ENCODE peak calls at places on chromosomes 2 and 18, in four cellular contexts. W is ovary, U is stomach, S is HepG2. D is an unnamed sample.

GRCh38 chr2:212672186-212672585 is 133.6 kb upstream of the ERBB4 start:
- DNase-seq in U (no peak), W (no peak), S (no peak), D (no peak)

GRCh38 chr2:70684846-70685622 is 83.0 kb downstream of the ADD2 start:
- DNase-seq in S (no peak), U (peak), W (no peak), D (no peak)

GRCh38 chr2:4628931-4629565 is 925.7 kb downstream of the DCDC2C start:
- DNase-seq in S (no peak), W (no peak), U (no peak), D (no peak)

GRCh38 chr2:138948070-138948539 is 167.9 kb upstream of the NXPH2 start:
- DNase-seq in W (no peak), S (no peak), U (no peak), D (no peak)

GRCh38 chr2:55051026-55051866 is 995 bp upstream of the RTN4 start:
- DNase-seq in U (peak), W (peak), S (peak), D (peak)

GRCh38 chr2:232456296-232457120 is 555 bp downstream of the ALPI start:
- DNase-seq in S (no peak), W (peak), U (no peak), D (no peak)

GRCh38 chr2:178193823-178194599 is at the start of gene OSBPL6:
- DNase-seq in U (peak), W (peak), S (peak), D (peak)

GRCh38 chr18:52152036-52152435 is 188.0 kb upstream of the DCC start:
- DNase-seq in U (no peak), W (no peak), S (no peak), D (no peak)

GRCh38 chr2:56801770-56802169 is 618.0 kb downstream of the CCDC85A start:
- DNase-seq in S (no peak), W (no peak), U (no peak), D (no peak)

GRCh38 chr2:8710951-8711350 is 29.1 kb downstream of the ID2 start:
- DNase-seq in W (no peak), U (no peak), S (no peak), D (no peak)

GRCh38 chr18:24910217-24910616 is 441.7 kb downstream of the ZNF521 start:
- DNase-seq in W (no peak), S (no peak), U (no peak), D (no peak)

GRCh38 chr2:222296311-222296736 is 2.5 kb downstream of the PAX3 start:
- DNase-seq in S (no peak), W (no peak), U (no peak), D (no peak)

GRCh38 chr2:218970916-218971315 is 11.4 kb downstream of the CDK5R2 start:
- DNase-seq in W (no peak), U (no peak), S (no peak), D (no peak)

GRCh38 chr18:59691046-59691395 is 6.2 kb downstream of the CCBE1 start:
- DNase-seq in S (no peak), W (no peak), U (no peak), D (no peak)

GRCh38 chr2:239339726-239340654 is 60.8 kb downstream of the HDAC4 start:
- DNase-seq in S (no peak), U (no peak), W (no peak), D (no peak)

GRCh38 chr18:34723143-34723542 is 13.0 kb downstream of the DTNA start:
- DNase-seq in U (no peak), W (no peak), S (peak), D (no peak)

GRCh38 chr2:26535663-26536275 is 57.8 kb upstream of the OTOF start:
- DNase-seq in W (no peak), S (no peak), U (no peak), D (no peak)

GRCh38 chr2:70941186-70941585 is 5.5 kb downstream of the ATP6V1B1 start:
- DNase-seq in U (no peak), W (no peak), S (no peak), D (no peak)

GRCh38 chr2:157840568-157841156 is 35.5 kb downstream of the ACVR1 start:
- DNase-seq in S (peak), U (peak), W (peak), D (no peak)

GRCh38 chr18:9716780-9717563 is 8.9 kb downstream of the RAB31 start:
- DNase-seq in S (no peak), U (no peak), W (no peak), D (no peak)

GRCh38 chr2:138712212-138712979 is 67.8 kb downstream of the NXPH2 start:
- DNase-seq in S (peak), W (no peak), U (no peak), D (no peak)

GRCh38 chr2:201157694-201158093 is 25.2 kb upstream of the CASP10 start:
- DNase-seq in W (no peak), S (no peak), U (no peak), D (peak)

GRCh38 chr2:230930149-230930780 is 5.2 kb upstream of the GPR55 start:
- DNase-seq in S (no peak), U (no peak), W (no peak), D (no peak)

GRCh38 chr18:63368611-63369010 is 1.6 kb upstream of the KDSR start:
- DNase-seq in W (no peak), U (no peak), S (no peak), D (no peak)

GRCh38 chr2:229346801-229347540 is 75.9 kb upstream of the PID1 start:
- DNase-seq in W (no peak), S (no peak), U (no peak), D (no peak)

DNA sequence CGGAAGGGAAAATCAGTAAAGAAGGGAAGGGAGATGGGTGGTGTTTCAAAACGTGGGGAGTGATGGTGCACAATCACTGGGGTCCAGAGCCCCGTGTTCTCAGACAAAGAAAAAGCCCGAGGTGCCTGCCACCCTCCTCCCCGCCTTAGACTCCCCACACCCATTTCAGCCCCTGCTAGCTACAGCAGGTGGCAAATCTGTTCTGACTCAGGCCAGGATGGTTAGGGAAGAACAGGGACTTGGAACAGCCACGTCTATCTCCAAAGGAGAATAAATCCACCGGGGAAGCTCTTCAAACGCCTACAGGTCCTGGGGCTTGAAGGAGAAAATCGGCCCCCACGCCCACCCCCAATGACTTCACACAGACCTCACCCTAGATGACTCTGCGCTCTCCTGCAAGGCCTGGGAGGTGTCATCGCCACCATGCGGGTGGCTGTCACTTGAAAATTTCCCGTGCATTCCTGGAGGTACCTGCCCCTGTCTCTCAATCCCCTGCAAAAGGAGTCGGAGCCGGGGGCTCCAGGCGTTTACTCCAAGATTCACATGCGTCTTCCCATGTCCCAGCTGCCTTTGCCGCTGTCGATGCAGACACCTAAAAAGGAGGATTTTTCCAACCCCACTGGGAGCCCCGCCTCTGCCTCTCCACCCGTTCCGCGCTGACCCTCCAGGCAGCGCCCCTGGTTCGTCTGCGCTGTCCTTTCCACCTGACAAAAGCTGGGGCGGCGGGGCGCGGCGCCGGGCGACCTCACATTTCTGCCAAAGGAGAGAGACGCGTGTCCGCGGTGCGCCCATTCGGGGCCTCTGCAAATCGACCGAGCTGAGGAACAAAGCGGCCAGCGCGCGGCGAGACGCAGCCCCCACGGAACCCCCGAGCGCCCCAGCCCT is 834 bp downstream of the REEP1 start:
- DNase-seq in S (no peak), U (no peak), W (no peak), D (no peak)
- H3K4me3 ChIP-seq in S (peak), U (peak), W (peak), D (peak)

GRCh38 chr18:2855560-2856350 is 8.9 kb downstream of the EMILIN2 start:
- DNase-seq in W (peak), U (no peak), S (peak), D (no peak)

GRCh38 chr18:2853173-2853925 is 6.5 kb downstream of the EMILIN2 start:
- DNase-seq in S (no peak), W (no peak), U (no peak), D (no peak)

GRCh38 chr18:2851771-2852170 is 5.0 kb downstream of the EMILIN2 start:
- DNase-seq in W (no peak), S (no peak), U (no peak), D (no peak)

GRCh38 chr18:2854871-2855270 is 8.1 kb downstream of the EMILIN2 start:
- DNase-seq in S (no peak), U (no peak), W (no peak), D (no peak)

DNA sequence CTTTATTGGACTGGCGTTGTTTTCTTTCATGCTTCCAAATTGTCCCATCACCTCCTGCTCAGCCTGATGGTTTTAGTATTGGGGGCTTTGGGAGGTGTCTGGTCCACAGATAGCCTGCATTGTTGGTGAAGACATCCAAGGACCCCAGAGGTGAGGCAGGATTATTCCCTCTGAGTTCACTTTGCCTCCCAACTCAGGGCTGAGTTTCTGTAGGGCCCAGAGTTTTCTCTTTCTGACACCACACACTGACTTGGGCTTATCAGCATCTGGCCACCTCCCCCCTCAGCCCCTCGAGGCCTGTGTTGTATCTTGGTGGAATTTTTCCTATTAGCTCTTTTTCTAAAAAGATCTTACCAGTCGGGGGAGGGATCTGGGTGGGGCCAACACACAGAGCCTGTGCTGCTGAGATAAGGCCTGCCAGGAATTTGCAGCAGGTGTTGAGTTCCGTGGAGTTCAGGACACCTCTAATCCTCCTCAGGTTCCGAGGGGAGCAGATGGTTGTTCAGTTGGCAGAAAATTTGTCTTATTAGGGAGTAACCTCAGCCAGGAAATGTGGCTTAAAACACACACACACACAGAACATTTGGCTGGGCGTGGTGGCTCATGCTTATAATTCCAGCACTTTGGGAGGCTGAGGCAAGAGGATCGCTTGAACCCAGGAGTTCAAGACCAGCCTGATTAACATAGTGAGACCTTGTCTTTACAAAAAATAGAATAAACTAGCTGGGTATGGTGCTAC is 7.3 kb downstream of the EMILIN2 start:
- DNase-seq in S (no peak), W (no peak), U (no peak), D (no peak)
- TF ChIP-seq EP300 in S (no peak), W (no peak), U (no peak), D (no peak)

GRCh38 chr2:39264733-39265132 is 21.0 kb upstream of the CDKL4 start:
- DNase-seq in U (no peak), W (no peak), S (no peak), D (no peak)
- H3K4me3 ChIP-seq in U (no peak), W (no peak), S (no peak), D (no peak)

GRCh38 chr2:68426446-68426845 is 40.6 kb downstream of the FBXO48 start:
- DNase-seq in U (no peak), W (no peak), S (no peak), D (no peak)

GRCh38 chr2:68420254-68420910 is 46.7 kb downstream of the FBXO48 start:
- DNase-seq in W (no peak), S (no peak), U (no peak), D (no peak)

GRCh38 chr2:68426885-68427579 is 40.1 kb downstream of the FBXO48 start:
- DNase-seq in U (no peak), W (no peak), S (no peak), D (no peak)

GRCh38 chr2:68425503-68425902 is 41.6 kb downstream of the FBXO48 start:
- DNase-seq in W (no peak), S (no peak), U (no peak), D (no peak)

GRCh38 chr2:68423966-68424650 is 43.0 kb downstream of the FBXO48 start:
- DNase-seq in S (no peak), U (no peak), W (no peak), D (no peak)
- TF ChIP-seq EP300 in S (no peak), U (no peak), W (no peak), D (no peak)

GRCh38 chr2:196166876-196167275 is 4.5 kb downstream of the STK17B start:
- DNase-seq in W (no peak), U (no peak), S (no peak), D (no peak)

GRCh38 chr2:196170202-196170680 is 1.1 kb downstream of the STK17B start:
- DNase-seq in S (peak), U (peak), W (no peak), D (peak)

GRCh38 chr2:196169521-196169920 is 1.9 kb downstream of the STK17B start:
- DNase-seq in S (no peak), W (no peak), U (no peak), D (no peak)

GRCh38 chr2:196168181-196168580 is 3.2 kb downstream of the STK17B start:
- DNase-seq in U (no peak), S (no peak), W (no peak), D (no peak)

DNA sequence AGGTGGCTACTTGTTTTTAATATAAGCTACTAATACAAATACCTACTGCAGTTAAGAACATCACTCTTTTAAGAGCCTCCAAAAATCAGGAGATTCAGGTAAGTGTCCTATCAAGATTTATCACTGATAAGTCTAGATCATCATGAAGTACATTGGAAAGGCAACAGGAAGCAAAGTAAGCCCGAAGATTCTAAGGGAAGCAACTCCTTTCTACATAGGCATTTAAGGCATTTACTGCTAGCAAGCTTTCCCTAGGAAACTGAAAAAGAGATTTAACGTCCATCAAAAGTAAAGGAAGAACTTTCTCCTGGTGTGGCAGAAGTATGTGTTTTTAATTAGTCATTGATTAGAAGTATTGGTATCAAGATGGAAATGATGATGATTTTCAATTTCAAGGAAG is 3.7 kb downstream of the STK17B start:
- DNase-seq in W (no peak), S (no peak), U (no peak), D (no peak)
- H3K4me3 ChIP-seq in W (no peak), S (no peak), U (peak), D (peak)

GRCh38 chr2:31284107-31284506 is 50.2 kb downstream of the EHD3 start:
- DNase-seq in S (no peak), U (no peak), W (no peak), D (no peak)

GRCh38 chr2:31286961-31287550 is 53.1 kb downstream of the EHD3 start:
- DNase-seq in S (no peak), W (no peak), U (no peak), D (no peak)

GRCh38 chr2:31286230-31286629 is 52.3 kb downstream of the EHD3 start:
- DNase-seq in S (no peak), U (no peak), W (no peak), D (no peak)

GRCh38 chr2:31282634-31283033 is 48.7 kb downstream of the EHD3 start:
- DNase-seq in S (no peak), U (no peak), W (no peak), D (no peak)

DNA sequence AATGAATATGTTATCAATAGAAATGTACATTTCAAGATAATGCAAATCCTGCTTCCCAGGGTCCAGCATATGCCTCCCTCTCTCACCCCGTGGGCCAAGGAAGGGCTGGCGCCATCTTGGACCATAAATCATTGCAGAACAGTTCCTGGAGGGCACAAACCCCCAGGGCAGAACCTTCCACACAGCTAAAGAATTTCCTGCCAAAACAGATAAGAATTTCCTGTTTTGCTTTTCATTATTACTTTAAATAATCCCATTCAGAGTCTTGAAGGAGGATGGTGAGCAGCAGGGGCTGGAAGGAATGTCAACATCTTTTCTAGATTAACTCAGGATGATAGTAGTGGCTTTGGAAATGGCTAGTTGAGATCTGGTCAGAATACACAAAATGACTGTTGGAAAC is 53.7 kb downstream of the EHD3 start:
- DNase-seq in W (no peak), U (no peak), S (no peak), D (no peak)
- TF ChIP-seq EP300 in W (no peak), U (no peak), S (no peak), D (no peak)

DNA sequence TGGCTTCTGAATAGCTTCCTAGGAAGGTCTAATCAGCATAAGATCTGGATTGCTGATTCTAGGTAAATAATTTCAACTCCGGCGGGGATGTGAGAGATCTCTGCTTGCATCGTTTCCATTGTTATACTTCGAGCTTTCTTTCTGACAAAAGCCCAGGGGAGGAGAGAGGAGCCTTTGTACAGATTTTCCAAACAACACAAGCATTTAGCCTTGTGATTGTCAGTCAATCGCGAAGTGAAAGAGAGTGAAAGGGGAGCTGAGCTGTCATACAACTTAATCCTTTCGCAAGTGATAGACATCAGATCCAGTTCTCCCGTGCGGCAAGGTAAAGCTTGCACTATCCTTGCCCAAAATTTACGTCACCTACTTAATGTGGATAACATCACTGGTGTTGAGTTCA is 26.2 kb downstream of the RALB start:
- DNase-seq in U (no peak), W (no peak), S (no peak), D (no peak)
- H3K4me3 ChIP-seq in U (no peak), W (no peak), S (no peak), D (no peak)

DNA sequence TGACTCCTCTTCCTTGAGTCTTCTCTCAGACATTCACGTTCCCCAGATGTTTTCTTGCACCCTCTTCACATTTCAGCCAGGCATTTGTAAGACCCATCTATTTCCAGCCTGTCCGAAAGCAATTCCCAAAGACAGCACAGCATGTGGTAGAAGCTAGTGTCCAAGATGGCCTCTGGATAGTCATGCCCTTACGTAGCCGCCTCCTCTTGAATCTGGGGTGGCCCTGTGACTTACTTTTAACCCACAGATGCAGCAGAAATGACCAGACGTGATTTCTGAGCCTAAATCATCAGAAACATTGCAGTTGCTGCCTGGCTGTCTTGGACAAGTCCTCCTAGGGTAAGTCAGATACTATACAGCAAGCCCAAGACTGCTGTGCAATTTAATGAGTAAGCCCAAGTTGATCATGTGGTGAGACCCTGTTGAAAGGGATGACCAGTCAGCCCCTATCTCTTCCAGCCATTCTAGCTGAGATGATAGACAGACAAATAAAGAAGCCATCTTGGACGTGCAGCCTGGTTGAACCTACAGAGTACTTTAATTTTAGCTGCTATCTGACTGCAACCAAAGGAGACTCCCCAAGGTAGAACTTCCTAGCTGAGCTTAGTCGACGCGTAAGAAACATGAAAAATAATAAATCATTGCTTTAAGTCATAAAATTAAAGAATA is 12.3 kb downstream of the ARL5A start:
- DNase-seq in U (no peak), W (no peak), S (no peak), D (no peak)
- TF ChIP-seq EP300 in U (no peak), W (no peak), S (no peak), D (no peak)

GRCh38 chr2:217933326-217933993 is 69.3 kb downstream of the TNS1 start:
- DNase-seq in S (no peak), W (no peak), U (no peak), D (no peak)
- H3K4me3 ChIP-seq in S (no peak), W (no peak), U (peak), D (no peak)

D was measured in transverse colon.